ENCODE peak calls at places on chromosome 17, in four cellular contexts. X, R, U and W are unnamed samples.

GRCh38 chr17:15436399-15437369 is 30.7 kb downstream of the CDRT4 start:
- DNase-seq in X (no peak), R (peak; percentile 37), U (peak; percentile 57), W (no peak)

GRCh38 chr17:42457107-42457787 is 1.4 kb upstream of the ATP6V0A1 start:
- DNase-seq in X (no peak), R (peak; percentile 25), U (no peak), W (no peak)

GRCh38 chr17:75830168-75831031 is 13.8 kb downstream of the UNC13D start:
- DNase-seq in X (no peak), R (peak; percentile 20), U (peak; percentile 83), W (no peak)

GRCh38 chr17:76789235-76789788 is 51.4 kb downstream of the MFSD11 start:
- DNase-seq in X (no peak), R (no peak), U (no peak), W (no peak)

GRCh38 chr17:64706224-64707076 is 44.3 kb upstream of the SMURF2 start:
- DNase-seq in X (no peak), R (peak; percentile 56), U (no peak), W (no peak)

GRCh38 chr17:48791128-48792032 is 25.6 kb downstream of the TTLL6 start:
- DNase-seq in X (no peak), R (peak; percentile 88), U (peak; percentile 82), W (peak; percentile 56)

GRCh38 chr17:61002316-61002736 is 324.7 kb downstream of the BCAS3 start:
- DNase-seq in X (no peak), R (peak; percentile 78), U (no peak), W (no peak)

GRCh38 chr17:16937431-16937830 is 34.5 kb downstream of the TNFRSF13B start:
- DNase-seq in X (no peak), R (no peak), U (no peak), W (no peak)

GRCh38 chr17:69870751-69871199 is 204.2 kb upstream of the KCNJ16 start:
- DNase-seq in X (no peak), R (peak; percentile 78), U (no peak), W (no peak)

GRCh38 chr17:2337811-2338657 is 733 bp downstream of the SGSM2 start:
- DNase-seq in X (peak; percentile 20), R (peak; percentile 84), U (peak; percentile 83), W (no peak)

GRCh38 chr17:4892499-4893221 is 6.7 kb upstream of the C17orf107 start:
- DNase-seq in X (no peak), R (no peak), U (no peak), W (no peak)

GRCh38 chr17:79793924-79794304 is 3.0 kb downstream of the CBX8 start:
- DNase-seq in X (no peak), R (peak; percentile 71), U (no peak), W (no peak)

GRCh38 chr17:77691216-77692085 is 267.1 kb upstream of the TNRC6C start:
- DNase-seq in X (no peak), R (no peak), U (no peak), W (no peak)

GRCh38 chr17:64155751-64156544 is 26.0 kb upstream of the ERN1 start:
- DNase-seq in X (no peak), R (peak; percentile 8), U (no peak), W (no peak)

GRCh38 chr17:20721151-20721550 is 141.6 kb downstream of the CDRT15L2 start:
- DNase-seq in X (no peak), R (peak; percentile 24), U (no peak), W (no peak)

GRCh38 chr17:65750678-65751077 is 189.2 kb upstream of the AXIN2 start:
- DNase-seq in X (peak; percentile 15), R (peak; percentile 91), U (peak; percentile 78), W (peak; percentile 87)

GRCh38 chr17:38584350-38584925 is 21.3 kb downstream of the SRCIN1 start:
- DNase-seq in X (peak; percentile 31), R (peak; percentile 73), U (peak; percentile 79), W (no peak)

GRCh38 chr17:76983431-76983830 is 115.2 kb downstream of the MGAT5B start:
- DNase-seq in X (no peak), R (no peak), U (no peak), W (no peak)

GRCh38 chr17:39404542-39405378 is 3.3 kb upstream of the FBXL20 start:
- DNase-seq in X (no peak), R (peak; percentile 95), U (no peak), W (no peak)

GRCh38 chr17:39199673-39199985 is 454 bp upstream of the RPL19 start:
- DNase-seq in X (no peak), R (no peak), U (peak; percentile 47), W (no peak)

GRCh38 chr17:32249475-32249874 is 16.2 kb upstream of the RHBDL3 start:
- DNase-seq in X (no peak), R (no peak), U (no peak), W (no peak)

GRCh38 chr17:3221850-3222249 is 14.4 kb downstream of the OR1A1 start:
- DNase-seq in X (no peak), R (no peak), U (no peak), W (no peak)

GRCh38 chr17:42142371-42142896 is 12.4 kb downstream of the RAB5C start:
- DNase-seq in X (no peak), R (peak; percentile 92), U (no peak), W (no peak)

GRCh38 chr17:78257810-78258322 is 26.4 kb downstream of the TMEM235 start:
- DNase-seq in X (no peak), R (no peak), U (no peak), W (no peak)

GRCh38 chr17:37490022-37490587 is 414 bp downstream of the DUSP14 start:
- DNase-seq in X (peak; percentile 26), R (peak; percentile 92), U (peak; percentile 71), W (no peak)

GRCh38 chr17:41977991-41978390 is 11.4 kb downstream of the CNP start:
- DNase-seq in X (no peak), R (no peak), U (no peak), W (no peak)

GRCh38 chr17:69711504-69711903 is 297.0 kb downstream of the MAP2K6 start:
- DNase-seq in X (no peak), R (no peak), U (no peak), W (no peak)

GRCh38 chr17:52201764-52202571 is 43.5 kb upstream of the CA10 start:
- DNase-seq in X (no peak), R (no peak), U (no peak), W (no peak)

GRCh38 chr17:47719411-47720152 is 13.5 kb upstream of the TBX21 start:
- DNase-seq in X (peak; percentile 32), R (peak; percentile 83), U (no peak), W (no peak)